ENCODE peak calls at places on chromosomes 5 and 9, in five cellular contexts. One of them, this sample, is unnamed. For H3K9me3, the result is how much of the 10 kb centered on the place peaks cover.

GRCh38 chr9:33690156-33690908 is 105.0 kb upstream of the PRSS3 start:
- DNase-seq in pancreas: no peak
- DNase-seq in iPS DF 6.9: no peak
- DNase-seq in left lung: no peak
- DNase-seq in AG04450: no peak
- DNase-seq in this sample: no peak

GRCh38 chr9:19918630-19919029 is 129.8 kb upstream of the SLC24A2 start:
- DNase-seq in pancreas: no peak
- DNase-seq in iPS DF 6.9: no peak
- DNase-seq in left lung: no peak
- DNase-seq in AG04450: no peak
- DNase-seq in this sample: no peak

GRCh38 chr9:84974790-84975189 is 305.3 kb downstream of the NTRK2 start:
- DNase-seq in pancreas: no peak
- DNase-seq in iPS DF 6.9: no peak
- DNase-seq in left lung: no peak
- DNase-seq in AG04450: no peak
- DNase-seq in this sample: no peak

GRCh38 chr5:153552886-153553285 is 62.4 kb downstream of the GRIA1 start:
- DNase-seq in pancreas: no peak
- DNase-seq in iPS DF 6.9: no peak
- DNase-seq in left lung: no peak
- DNase-seq in AG04450: no peak
- DNase-seq in this sample: no peak

GRCh38 chr5:86838078-86838477 is 220.3 kb downstream of the COX7C start:
- DNase-seq in pancreas: no peak
- DNase-seq in iPS DF 6.9: no peak
- DNase-seq in left lung: no peak
- DNase-seq in AG04450: no peak
- DNase-seq in this sample: no peak

GRCh38 chr5:92916036-92916435 is 665.0 kb downstream of the NR2F1-AS1 start:
- DNase-seq in pancreas: no peak
- DNase-seq in iPS DF 6.9: no peak
- DNase-seq in left lung: no peak
- DNase-seq in AG04450: no peak
- DNase-seq in this sample: no peak

GRCh38 chr5:57302164-57302563 is 128.3 kb downstream of the GPBP1 start:
- DNase-seq in pancreas: no peak
- DNase-seq in iPS DF 6.9: no peak
- DNase-seq in left lung: no peak
- DNase-seq in AG04450: no peak
- DNase-seq in this sample: no peak

GRCh38 chr5:50807661-50808060 is 141.2 kb downstream of the PARP8 start:
- DNase-seq in pancreas: no peak
- DNase-seq in iPS DF 6.9: no peak
- DNase-seq in left lung: no peak
- DNase-seq in AG04450: no peak
- DNase-seq in this sample: no peak

GRCh38 chr9:15332939-15333338 is 25.9 kb upstream of the TTC39B start:
- DNase-seq in pancreas: no peak
- DNase-seq in iPS DF 6.9: no peak
- DNase-seq in left lung: no peak
- DNase-seq in AG04450: no peak
- DNase-seq in this sample: no peak

GRCh38 chr9:36802171-36802920 is 229.7 kb downstream of the MELK start:
- DNase-seq in pancreas: no peak
- DNase-seq in iPS DF 6.9: no peak
- DNase-seq in left lung: no peak
- DNase-seq in AG04450: peak
- DNase-seq in this sample: no peak

GRCh38 chr5:1555011-1555807 is 31.4 kb upstream of the LPCAT1 start:
- DNase-seq in pancreas: peak
- DNase-seq in iPS DF 6.9: no peak
- DNase-seq in left lung: peak
- DNase-seq in AG04450: no peak
- DNase-seq in this sample: no peak

GRCh38 chr9:129612815-129613519 is 7.9 kb downstream of the C9orf50 start:
- DNase-seq in pancreas: no peak
- DNase-seq in iPS DF 6.9: no peak
- DNase-seq in left lung: peak
- DNase-seq in AG04450: no peak
- DNase-seq in this sample: peak

GRCh38 chr9:129612123-129612522 is 8.8 kb downstream of the C9orf50 start:
- DNase-seq in pancreas: no peak
- DNase-seq in iPS DF 6.9: no peak
- DNase-seq in left lung: peak
- DNase-seq in AG04450: no peak
- DNase-seq in this sample: peak

GRCh38 chr9:129610193-129610472 is 10.8 kb downstream of the C9orf50 start:
- DNase-seq in pancreas: no peak
- DNase-seq in iPS DF 6.9: no peak
- DNase-seq in left lung: no peak
- DNase-seq in AG04450: no peak
- DNase-seq in this sample: no peak

GRCh38 chr9:129610473-129611301 is 10.2 kb downstream of the C9orf50 start:
- DNase-seq in pancreas: peak
- DNase-seq in iPS DF 6.9: no peak
- DNase-seq in left lung: peak
- DNase-seq in AG04450: no peak
- DNase-seq in this sample: peak

DNA sequence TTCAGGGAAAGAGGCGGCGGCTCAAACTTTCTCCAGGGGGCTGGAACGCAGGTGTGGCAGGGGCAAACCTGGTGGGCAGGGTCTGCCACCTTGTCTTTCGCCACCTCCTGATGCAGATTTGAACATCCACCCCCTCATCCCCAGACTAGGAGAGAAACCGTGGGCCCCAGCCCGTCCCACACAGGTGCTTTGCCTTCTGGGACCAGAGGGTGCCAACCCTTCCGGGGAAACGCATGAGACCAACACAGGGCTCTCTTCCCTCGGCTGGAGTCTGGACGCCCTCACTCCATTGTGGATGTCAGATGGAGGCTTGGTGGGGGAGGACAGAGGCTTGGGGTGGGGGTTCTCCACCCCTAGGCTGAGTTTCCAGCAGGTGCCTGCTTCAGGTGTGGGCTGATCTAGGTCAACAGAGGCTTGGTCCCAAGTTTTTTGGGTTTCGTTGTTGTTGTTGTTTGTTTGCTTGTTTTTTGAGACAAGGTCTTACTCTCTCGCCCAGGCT is 9.6 kb downstream of the C9orf50 start:
- DNase-seq in pancreas: no peak
- DNase-seq in iPS DF 6.9: no peak
- DNase-seq in left lung: no peak
- DNase-seq in AG04450: no peak
- DNase-seq in this sample: no peak
- H3K4me3 ChIP-seq in pancreas: no peak
- H3K4me3 ChIP-seq in iPS DF 6.9: no peak
- H3K4me3 ChIP-seq in left lung: peak
- H3K4me3 ChIP-seq in AG04450: peak
- H3K4me3 ChIP-seq in this sample: no peak

GRCh38 chr5:36017004-36017403 is 25.8 kb upstream of the UGT3A1 start:
- DNase-seq in pancreas: no peak
- DNase-seq in iPS DF 6.9: no peak
- DNase-seq in left lung: no peak
- DNase-seq in AG04450: no peak
- DNase-seq in this sample: no peak
- H3K9me3 ChIP-seq in pancreas: under half
- H3K9me3 ChIP-seq in iPS DF 6.9: under half
- H3K9me3 ChIP-seq in left lung: under half
- H3K9me3 ChIP-seq in AG04450: under half
- H3K9me3 ChIP-seq in this sample: under half

GRCh38 chr5:167644619-167645018 is 646.8 kb upstream of the WWC1 start:
- DNase-seq in pancreas: no peak
- DNase-seq in iPS DF 6.9: no peak
- DNase-seq in left lung: no peak
- DNase-seq in AG04450: no peak
- DNase-seq in this sample: no peak
- H3K4me3 ChIP-seq in pancreas: no peak
- H3K4me3 ChIP-seq in iPS DF 6.9: no peak
- H3K4me3 ChIP-seq in left lung: no peak
- H3K4me3 ChIP-seq in AG04450: no peak
- H3K4me3 ChIP-seq in this sample: no peak

GRCh38 chr5:68922172-68922987 is 171.4 kb upstream of the SLC30A5 start:
- DNase-seq in pancreas: no peak
- DNase-seq in iPS DF 6.9: peak
- DNase-seq in left lung: no peak
- DNase-seq in AG04450: no peak
- DNase-seq in this sample: no peak

GRCh38 chr5:68920888-68921287 is 172.9 kb upstream of the SLC30A5 start:
- DNase-seq in pancreas: no peak
- DNase-seq in iPS DF 6.9: no peak
- DNase-seq in left lung: peak
- DNase-seq in AG04450: no peak
- DNase-seq in this sample: no peak

GRCh38 chr5:68918306-68918705 is 175.5 kb upstream of the SLC30A5 start:
- DNase-seq in pancreas: no peak
- DNase-seq in iPS DF 6.9: no peak
- DNase-seq in left lung: no peak
- DNase-seq in AG04450: no peak
- DNase-seq in this sample: no peak

GRCh38 chr5:68924490-68925145 is 169.2 kb upstream of the SLC30A5 start:
- DNase-seq in pancreas: peak
- DNase-seq in iPS DF 6.9: no peak
- DNase-seq in left lung: no peak
- DNase-seq in AG04450: no peak
- DNase-seq in this sample: peak

DNA sequence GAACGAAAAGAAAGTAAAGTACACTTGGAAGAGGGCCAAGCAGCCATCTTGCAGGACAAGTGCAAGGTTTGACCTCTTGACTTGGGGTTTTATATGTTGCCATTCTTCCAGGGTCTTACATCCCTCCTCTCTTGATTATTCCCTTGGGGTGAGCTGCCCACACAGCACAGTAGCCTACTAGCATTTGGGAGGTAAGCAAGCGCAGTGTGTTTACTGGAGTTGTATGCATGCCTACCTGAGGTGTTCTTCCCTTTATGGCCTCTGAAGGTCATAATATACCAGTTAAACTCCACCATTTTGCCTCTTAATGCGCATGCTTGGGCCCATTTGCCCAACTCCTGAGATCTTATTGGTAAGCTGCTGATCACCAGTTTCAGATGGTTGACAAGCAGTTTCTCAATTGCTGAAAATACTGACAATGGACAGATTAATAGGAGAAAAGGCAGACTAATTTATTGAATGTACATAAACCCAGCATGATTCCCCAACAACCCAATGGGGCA is 173.8 kb upstream of the SLC30A5 start:
- DNase-seq in pancreas: no peak
- DNase-seq in iPS DF 6.9: no peak
- DNase-seq in left lung: no peak
- DNase-seq in AG04450: no peak
- DNase-seq in this sample: no peak
- H3K9me3 ChIP-seq in pancreas: under half
- H3K9me3 ChIP-seq in iPS DF 6.9: under half
- H3K9me3 ChIP-seq in left lung: under half
- H3K9me3 ChIP-seq in AG04450: under half
- H3K9me3 ChIP-seq in this sample: under half

DNA sequence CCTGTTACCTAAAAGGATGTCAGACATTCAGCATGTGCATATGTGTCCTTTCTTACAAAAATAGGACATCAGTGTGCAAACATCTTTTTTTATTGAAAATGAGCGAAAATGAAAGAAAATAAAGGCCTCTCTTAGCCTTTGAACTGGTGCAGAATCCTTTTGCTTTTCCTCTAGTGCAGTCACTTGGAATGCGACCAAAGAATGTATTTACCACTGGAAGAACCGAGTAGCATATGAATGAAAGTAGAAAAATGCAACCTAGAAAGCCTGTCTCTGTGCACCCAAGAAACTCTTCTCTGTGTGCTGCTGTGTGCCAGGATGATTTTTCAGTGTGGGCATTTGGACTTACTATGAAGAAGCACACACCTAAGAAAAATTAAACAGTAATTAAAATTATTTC is 26.8 kb downstream of the ADCY2 start:
- DNase-seq in pancreas: no peak
- DNase-seq in iPS DF 6.9: no peak
- DNase-seq in left lung: no peak
- DNase-seq in AG04450: no peak
- DNase-seq in this sample: no peak
- H3K4me3 ChIP-seq in pancreas: no peak
- H3K4me3 ChIP-seq in iPS DF 6.9: no peak
- H3K4me3 ChIP-seq in left lung: no peak
- H3K4me3 ChIP-seq in AG04450: no peak
- H3K4me3 ChIP-seq in this sample: no peak

DNA sequence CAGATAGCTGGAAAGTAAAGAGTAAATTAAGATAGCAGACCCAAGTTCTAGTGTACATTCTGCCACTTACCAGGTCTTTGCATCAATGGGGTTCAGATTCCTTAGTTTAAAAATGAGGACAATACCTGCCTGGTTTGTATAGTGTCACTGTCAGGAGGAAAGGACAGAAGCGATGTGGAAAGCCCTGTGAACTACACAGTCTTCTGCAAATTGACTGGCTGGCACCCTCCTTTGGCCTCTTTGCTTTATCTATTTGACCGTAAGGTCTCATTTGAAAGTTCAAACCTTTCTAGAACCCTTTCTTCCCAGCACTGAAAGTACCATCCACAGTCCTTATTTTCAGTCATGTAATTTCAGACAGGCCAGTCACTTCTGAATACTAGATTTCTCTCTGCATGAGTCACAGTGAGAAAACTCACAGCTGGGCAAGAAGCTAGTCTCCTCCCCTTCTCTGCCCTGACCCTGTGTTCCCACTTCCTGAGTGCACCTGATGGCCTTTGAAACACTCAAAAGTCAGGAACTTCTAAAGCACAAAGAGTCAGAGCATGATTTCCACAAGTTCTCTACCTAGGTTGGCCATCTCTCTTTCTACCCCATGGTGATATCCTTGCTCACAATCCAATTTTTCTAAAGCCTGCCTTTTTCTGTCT is 91.3 kb upstream of the RASEF start:
- DNase-seq in pancreas: peak
- DNase-seq in iPS DF 6.9: no peak
- DNase-seq in left lung: no peak
- DNase-seq in AG04450: no peak
- DNase-seq in this sample: no peak
- H3K9me3 ChIP-seq in pancreas: under half
- H3K9me3 ChIP-seq in iPS DF 6.9: under half
- H3K9me3 ChIP-seq in left lung: under half
- H3K9me3 ChIP-seq in AG04450: under half
- H3K9me3 ChIP-seq in this sample: under half